ENCODE peak calls at places on chromosomes 5 and 9, in nine cellular contexts. T, F, Z, H, O, P, E, N and U are unnamed samples.

GRCh38 chr5:172758077-172758835 is 12.7 kb downstream of the DUSP1 start:
- DNase-seq in T (peak; percentile 44), F (peak; percentile 66), Z (peak; percentile 29), H (peak; percentile 37), O (peak; percentile 73), P (no peak), E (no peak), N (no peak), U (peak; percentile 85)

GRCh38 chr9:92671323-92671722 is 1.4 kb upstream of the IPPK start:
- DNase-seq in T (peak; percentile 47), F (no peak), Z (peak; percentile 51), H (no peak), O (peak; percentile 81), P (no peak), E (no peak), N (peak; percentile 33), U (peak; percentile 80)

GRCh38 chr9:75063556-75064305 is 24.2 kb downstream of the NMRK1 start:
- DNase-seq in T (no peak), F (no peak), Z (no peak), H (no peak), O (peak; percentile 2), P (no peak), E (no peak), N (no peak), U (no peak)

GRCh38 chr5:72459913-72460312 is 47.3 kb downstream of the ZNF366 start:
- DNase-seq in T (no peak), F (no peak), Z (no peak), H (no peak), O (no peak), P (no peak), E (no peak), N (no peak), U (no peak)

GRCh38 chr5:142386151-142387021 is 61.6 kb upstream of the SPRY4 start:
- DNase-seq in T (no peak), F (no peak), Z (no peak), H (no peak), O (peak; percentile 7), P (no peak), E (peak; percentile 69), N (no peak), U (no peak)

GRCh38 chr5:60209146-60209840 is 315.8 kb upstream of the PDE4D start:
- DNase-seq in T (no peak), F (no peak), Z (no peak), H (no peak), O (no peak), P (no peak), E (no peak), N (no peak), U (no peak)

GRCh38 chr5:148984333-148984732 is 78.5 kb downstream of the SH3TC2 start:
- DNase-seq in T (no peak), F (peak; percentile 81), Z (no peak), H (no peak), O (peak; percentile 100), P (no peak), E (no peak), N (no peak), U (no peak)

GRCh38 chr5:87151547-87151946 is 116.1 kb upstream of the RASA1 start:
- DNase-seq in T (no peak), F (no peak), Z (no peak), H (no peak), O (peak; percentile 97), P (no peak), E (no peak), N (no peak), U (no peak)

GRCh38 chr5:95081500-95082355 is 203.2 kb downstream of the MCTP1 start:
- DNase-seq in T (peak; percentile 57), F (no peak), Z (no peak), H (peak; percentile 21), O (peak; percentile 83), P (no peak), E (peak; percentile 52), N (peak; percentile 25), U (peak; percentile 62)

GRCh38 chr9:117160254-117160653 is 254.6 kb downstream of the ASTN2 start:
- DNase-seq in T (no peak), F (no peak), Z (no peak), H (peak; percentile 16), O (no peak), P (no peak), E (no peak), N (no peak), U (no peak)

GRCh38 chr5:142246263-142246662 is 78.6 kb downstream of the SPRY4 start:
- DNase-seq in T (no peak), F (no peak), Z (peak; percentile 26), H (no peak), O (peak; percentile 32), P (no peak), E (no peak), N (no peak), U (no peak)

GRCh38 chr5:16864566-16864965 is 71.5 kb downstream of the MYO10 start:
- DNase-seq in T (no peak), F (no peak), Z (no peak), H (no peak), O (no peak), P (no peak), E (no peak), N (no peak), U (no peak)

GRCh38 chr5:57494104-57495098 is 11.8 kb upstream of the ACTBL2 start:
- DNase-seq in T (peak; percentile 53), F (peak; percentile 100), Z (no peak), H (no peak), O (peak; percentile 86), P (no peak), E (peak; percentile 82), N (peak; percentile 67), U (peak; percentile 80)

GRCh38 chr5:40266952-40267351 is 412.8 kb upstream of the PTGER4 start:
- DNase-seq in T (no peak), F (no peak), Z (no peak), H (no peak), O (peak; percentile 43), P (no peak), E (no peak), N (no peak), U (no peak)

GRCh38 chr5:61333351-61334223 is 1.5 kb downstream of the ZSWIM6 start:
- DNase-seq in T (peak; percentile 70), F (no peak), Z (peak; percentile 37), H (peak; percentile 68), O (peak; percentile 16), P (no peak), E (peak; percentile 61), N (peak; percentile 37), U (peak; percentile 64)

GRCh38 chr5:153542536-153542935 is 52.1 kb downstream of the GRIA1 start:
- DNase-seq in T (no peak), F (no peak), Z (no peak), H (no peak), O (no peak), P (no peak), E (no peak), N (no peak), U (no peak)

GRCh38 chr5:135372654-135373381 is 26.2 kb downstream of the MACROH2A1 start:
- DNase-seq in T (no peak), F (no peak), Z (no peak), H (no peak), O (no peak), P (no peak), E (no peak), N (no peak), U (no peak)

GRCh38 chr5:107533946-107534876 is 136.5 kb downstream of the EFNA5 start:
- DNase-seq in T (no peak), F (no peak), Z (no peak), H (no peak), O (no peak), P (peak; percentile 14), E (no peak), N (no peak), U (no peak)

GRCh38 chr5:81749186-81749561 is 1.7 kb downstream of the SSBP2 start:
- DNase-seq in T (no peak), F (no peak), Z (no peak), H (peak; percentile 22), O (no peak), P (no peak), E (no peak), N (no peak), U (no peak)
- H3K4me1 ChIP-seq in T (no peaks in the 10 kb centered on the region), F (peaks cover 5% of the 10 kb centered on the region), Z (no peaks in the 10 kb centered on the region), H (peaks cover 76% of the 10 kb centered on the region), O (peaks cover 6% of the 10 kb centered on the region), P (peaks cover 76% of the 10 kb centered on the region), E (no peaks in the 10 kb centered on the region), N (no peaks in the 10 kb centered on the region), U (peaks cover 11% of the 10 kb centered on the region)

GRCh38 chr5:176432707-176433106 is 15.5 kb upstream of the FAF2 start:
- DNase-seq in T (no peak), F (no peak), Z (no peak), H (no peak), O (no peak), P (no peak), E (no peak), N (no peak), U (no peak)

GRCh38 chr5:176427971-176428370 is 11.6 kb upstream of the CLTB start:
- DNase-seq in T (no peak), F (no peak), Z (no peak), H (no peak), O (no peak), P (no peak), E (no peak), N (no peak), U (no peak)

GRCh38 chr5:176425138-176425537 is 8.8 kb upstream of the CLTB start:
- DNase-seq in T (no peak), F (no peak), Z (no peak), H (no peak), O (peak; percentile 57), P (no peak), E (no peak), N (no peak), U (no peak)

GRCh38 chr5:176425791-176426190 is 9.5 kb upstream of the CLTB start:
- DNase-seq in T (no peak), F (no peak), Z (no peak), H (no peak), O (no peak), P (no peak), E (no peak), N (no peak), U (no peak)

GRCh38 chr5:176429972-176430371 is 13.6 kb upstream of the CLTB start:
- DNase-seq in T (no peak), F (no peak), Z (no peak), H (no peak), O (no peak), P (no peak), E (no peak), N (no peak), U (no peak)
- TF ChIP-seq CTCF in T (no peak), F (peak; percentile 6), Z (no peak), H (no peak), O (no peak), P (no peak), E (no peak), N (no peak), U (no peak)

GRCh38 chr5:79512692-79513518 is 1.0 kb downstream of the HOMER1 start:
- DNase-seq in T (no peak), F (no peak), Z (no peak), H (peak; percentile 41), O (peak; percentile 35), P (no peak), E (no peak), N (peak; percentile 24), U (peak; percentile 1)
- H3K27ac ChIP-seq in T (peak overlapping the region; percentile 93), F (peak overlapping the region; percentile 81), Z (peak overlapping the region; percentile 100), H (peak overlapping the region; percentile 95), O (peak overlapping the region; percentile 65), P (peak overlapping the region; percentile 100), E (peak overlapping the region; percentile 94), N (peak overlapping the region; percentile 96), U (no peak overlapping the region)

DNA sequence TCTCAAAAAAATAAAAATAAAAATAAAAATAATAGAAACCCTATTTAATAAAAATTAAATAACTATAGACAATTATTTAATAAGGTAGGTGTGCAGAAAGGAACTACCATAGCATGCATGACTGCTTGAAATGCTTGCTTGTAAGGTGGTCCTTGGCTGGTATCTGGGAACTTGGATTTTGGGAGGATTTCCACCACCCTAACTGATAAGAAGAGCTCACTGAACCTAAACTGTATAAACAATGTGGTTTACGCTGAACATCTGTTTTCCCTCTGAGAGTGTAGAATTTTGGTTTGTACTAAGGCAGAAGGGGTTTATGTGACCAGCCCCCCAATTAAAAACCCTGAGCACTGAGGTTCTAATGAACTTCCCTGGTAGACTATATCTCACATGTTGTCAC is 31.2 kb downstream of the CPLANE1 start:
- DNase-seq in T (no peak), F (no peak), Z (no peak), H (no peak), O (no peak), P (no peak), E (no peak), N (no peak), U (no peak)
- H3K4me1 ChIP-seq in T (peaks cover 3% of the 10 kb centered on the region), F (no peaks in the 10 kb centered on the region), Z (no peaks in the 10 kb centered on the region), H (no peaks in the 10 kb centered on the region), O (no peaks in the 10 kb centered on the region), P (no peaks in the 10 kb centered on the region), E (no peaks in the 10 kb centered on the region), N (no peaks in the 10 kb centered on the region), U (no peaks in the 10 kb centered on the region)